ENCODE peak calls at places on chromosomes 7 and 10, in ten cellular contexts. S, R, A, O, H, F, C, I, Q and N are unnamed samples.

GRCh38 chr10:113872139-113873030 is 17.9 kb downstream of the NHLRC2 start:
- DNase-seq in S (no peak), R (no peak), A (no peak), O (no peak), H (no peak), F (no peak), C (no peak), I (no peak), Q (no peak), N (no peak)

GRCh38 chr7:14495633-14496032 is 406.9 kb downstream of the DGKB start:
- DNase-seq in S (no peak), R (no peak), A (no peak), O (no peak), H (no peak), F (no peak), C (no peak), I (no peak), Q (no peak), N (no peak)

GRCh38 chr10:129418826-129419225 is 48.2 kb upstream of the MGMT start:
- DNase-seq in S (no peak), R (no peak), A (no peak), O (no peak), H (no peak), F (no peak), C (no peak), I (no peak), Q (no peak), N (no peak)

GRCh38 chr7:134865001-134865845 is 85.8 kb downstream of the CALD1 start:
- DNase-seq in S (no peak), R (peak), A (peak), O (no peak), H (no peak), F (peak), C (no peak), I (no peak), Q (no peak), N (no peak)

GRCh38 chr10:109912335-109913282 is 10.7 kb downstream of the XPNPEP1 start:
- DNase-seq in S (no peak), R (no peak), A (peak), O (no peak), H (no peak), F (no peak), C (no peak), I (peak), Q (peak), N (no peak)

GRCh38 chr7:117458977-117459583 is 20.7 kb upstream of the CFTR start:
- DNase-seq in S (no peak), R (peak), A (peak), O (no peak), H (no peak), F (no peak), C (no peak), I (peak), Q (peak), N (no peak)

GRCh38 chr7:93799750-93800357 is 90.7 kb downstream of the TFPI2 start:
- DNase-seq in S (no peak), R (peak), A (peak), O (no peak), H (no peak), F (no peak), C (no peak), I (peak), Q (peak), N (no peak)

GRCh38 chr7:45712872-45713668 is 138.9 kb downstream of the ADCY1 start:
- DNase-seq in S (no peak), R (no peak), A (no peak), O (no peak), H (no peak), F (no peak), C (no peak), I (no peak), Q (no peak), N (no peak)

GRCh38 chr7:2015251-2015871 is 217.4 kb downstream of the MAD1L1 start:
- DNase-seq in S (no peak), R (no peak), A (no peak), O (no peak), H (no peak), F (no peak), C (peak), I (no peak), Q (no peak), N (peak)

GRCh38 chr7:119283353-119283752 is 989.6 kb upstream of the KCND2 start:
- DNase-seq in S (no peak), R (no peak), A (no peak), O (no peak), H (no peak), F (no peak), C (no peak), I (no peak), Q (no peak), N (no peak)

GRCh38 chr7:105840981-105841749 is 35.2 kb downstream of the ATXN7L1 start:
- DNase-seq in S (no peak), R (no peak), A (no peak), O (no peak), H (no peak), F (no peak), C (no peak), I (peak), Q (no peak), N (no peak)

GRCh38 chr10:100148353-100149211 is 37.2 kb downstream of the ERLIN1 start:
- DNase-seq in S (no peak), R (peak), A (peak), O (no peak), H (no peak), F (peak), C (no peak), I (peak), Q (peak), N (no peak)

GRCh38 chr10:75617485-75618155 is 186.2 kb downstream of the LRMDA start:
- DNase-seq in S (no peak), R (no peak), A (peak), O (no peak), H (no peak), F (no peak), C (peak), I (no peak), Q (no peak), N (peak)

GRCh38 chr7:117202511-117202910 is 120.3 kb downstream of the WNT2 start:
- DNase-seq in S (no peak), R (no peak), A (peak), O (no peak), H (no peak), F (no peak), C (no peak), I (peak), Q (no peak), N (no peak)

GRCh38 chr7:20013551-20013950 is 203.6 kb downstream of the MACC1 start:
- DNase-seq in S (no peak), R (no peak), A (peak), O (no peak), H (no peak), F (no peak), C (no peak), I (no peak), Q (no peak), N (no peak)